ENCODE peak calls at places on chromosome 14, in four cellular contexts. T, M, Z and B are unnamed samples.

GRCh38 chr14:36655963-36656768 is 5.5 kb upstream of the PAX9 start:
- DNase-seq in M (peak), Z (no peak), T (peak), B (no peak)

GRCh38 chr14:32606297-32606696 is 277.2 kb downstream of the AKAP6 start:
- DNase-seq in Z (peak), T (no peak), M (no peak), B (no peak)

GRCh38 chr14:71623939-71624338 is 308.3 kb upstream of the RGS6 start:
- DNase-seq in T (no peak), Z (no peak), M (peak), B (no peak)

GRCh38 chr14:34134484-34134883 is 183.6 kb upstream of the EGLN3 start:
- DNase-seq in M (no peak), Z (no peak), T (no peak), B (no peak)

GRCh38 chr14:21068521-21069387 is 1.4 kb upstream of the ARHGEF40 start:
- DNase-seq in M (peak), Z (no peak), T (peak), B (peak)

GRCh38 chr14:90426663-90427062 is 29.8 kb downstream of the CALM1 start:
- DNase-seq in Z (no peak), T (peak), M (no peak), B (no peak)

GRCh38 chr14:64324461-64325255 is 30.5 kb upstream of the ESR2 start:
- DNase-seq in Z (no peak), M (no peak), T (peak), B (peak)

GRCh38 chr14:94110552-94111181 is at the start of gene IFI27:
- DNase-seq in Z (no peak), T (peak), M (no peak), B (peak)

GRCh38 chr14:77865455-77865854 is 65.5 kb downstream of the ADCK1 start:
- DNase-seq in Z (no peak), M (no peak), T (no peak), B (no peak)

GRCh38 chr14:36519431-36520321 is at the start of gene NKX2-1:
- DNase-seq in M (no peak), T (no peak), Z (no peak), B (no peak)

GRCh38 chr14:95889236-95889979 is 12.8 kb downstream of the TUNAR start:
- DNase-seq in T (no peak), Z (no peak), M (no peak), B (no peak)

GRCh38 chr14:106210650-106211049 is 684.3 kb downstream of the TMEM121 start:
- DNase-seq in T (no peak), M (no peak), Z (no peak), B (no peak)

GRCh38 chr14:80522936-80523335 is 311.6 kb upstream of the DIO2 start:
- DNase-seq in T (peak), M (no peak), Z (no peak), B (no peak)

GRCh38 chr14:101357038-101357437 is 204.3 kb upstream of the DIO3 start:
- DNase-seq in M (no peak), T (no peak), Z (no peak), B (no peak)

GRCh38 chr14:95784137-95784536 is 70.2 kb upstream of the TCL1A start:
- DNase-seq in T (peak), Z (peak), M (peak), B (peak)

GRCh38 chr14:44833376-44833775 is 128.4 kb downstream of the KLHL28 start:
- DNase-seq in T (peak), M (no peak), Z (peak), B (no peak)

GRCh38 chr14:63504628-63505027 is 38.5 kb downstream of the PPP2R5E start:
- DNase-seq in M (no peak), T (peak), Z (peak), B (no peak)

GRCh38 chr14:101033446-101034165 is 130.1 kb upstream of the RTL1 start:
- DNase-seq in Z (no peak), M (no peak), T (no peak), B (no peak)

GRCh38 chr14:88706425-88706824 is 86.3 kb downstream of the EML5 start:
- DNase-seq in Z (peak), T (peak), M (no peak), B (peak)

GRCh38 chr14:61841145-61841544 is 78.9 kb downstream of the SNAPC1 start:
- DNase-seq in M (no peak), T (peak), Z (no peak), B (no peak)

GRCh38 chr14:92493024-92493423 is 20.6 kb upstream of the RIN3 start:
- DNase-seq in M (no peak), Z (no peak), T (no peak), B (no peak)

GRCh38 chr14:41922014-41922413 is 315.3 kb downstream of the LRFN5 start:
- DNase-seq in Z (no peak), T (no peak), M (no peak), B (no peak)

GRCh38 chr14:51080622-51081021 is 14.3 kb downstream of the TRIM9 start:
- DNase-seq in T (no peak), Z (no peak), M (no peak), B (no peak)

GRCh38 chr14:63899953-63900352 is 47.1 kb downstream of the SYNE2 start:
- DNase-seq in T (no peak), Z (no peak), M (no peak), B (no peak)

GRCh38 chr14:90886297-90886830 is 70.1 kb upstream of the TTC7B start:
- DNase-seq in M (no peak), T (no peak), Z (no peak), B (no peak)

GRCh38 chr14:104638927-104639450 is 34.4 kb upstream of the TMEM179 start:
- DNase-seq in Z (no peak), T (no peak), M (no peak), B (no peak)

GRCh38 chr14:77400216-77400615 is 23.0 kb downstream of the SAMD15 start:
- DNase-seq in M (no peak), T (no peak), Z (no peak), B (no peak)

GRCh38 chr14:104369208-104369607 is 210.4 kb upstream of the C14orf180 start:
- DNase-seq in M (no peak), T (no peak), Z (no peak), B (no peak)

GRCh38 chr14:35556548-35556947 is 22.6 kb downstream of the INSM2 start:
- DNase-seq in T (no peak), M (no peak), Z (no peak), B (no peak)

GRCh38 chr14:92783813-92784431 is 10.2 kb upstream of the GOLGA5 start:
- DNase-seq in M (peak), T (peak), Z (peak), B (peak)

DNA sequence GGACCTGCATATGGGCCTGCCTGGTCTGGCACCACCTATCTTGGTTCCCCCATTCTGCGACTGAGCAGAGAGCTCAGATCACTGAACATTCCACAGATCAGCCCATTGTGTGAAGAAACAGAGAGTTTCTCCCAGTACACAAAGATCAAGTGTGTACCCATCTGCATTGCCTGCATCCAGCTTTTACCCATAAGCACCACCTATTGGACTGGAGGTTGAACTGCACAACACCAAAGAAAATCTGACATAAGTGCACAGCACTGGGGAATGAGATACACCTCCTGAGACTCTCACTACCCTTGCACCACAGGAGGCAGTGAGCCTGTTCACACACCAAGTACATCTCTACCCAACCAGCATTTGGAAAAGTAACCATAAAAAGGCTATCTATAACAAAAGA is 362.6 kb upstream of the CLEC14A start:
- DNase-seq in T (no peak), Z (no peak), M (no peak), B (no peak)
- H3K4me3 ChIP-seq in T (no peak), Z (no peak), M (no peak), B (no peak)

DNA sequence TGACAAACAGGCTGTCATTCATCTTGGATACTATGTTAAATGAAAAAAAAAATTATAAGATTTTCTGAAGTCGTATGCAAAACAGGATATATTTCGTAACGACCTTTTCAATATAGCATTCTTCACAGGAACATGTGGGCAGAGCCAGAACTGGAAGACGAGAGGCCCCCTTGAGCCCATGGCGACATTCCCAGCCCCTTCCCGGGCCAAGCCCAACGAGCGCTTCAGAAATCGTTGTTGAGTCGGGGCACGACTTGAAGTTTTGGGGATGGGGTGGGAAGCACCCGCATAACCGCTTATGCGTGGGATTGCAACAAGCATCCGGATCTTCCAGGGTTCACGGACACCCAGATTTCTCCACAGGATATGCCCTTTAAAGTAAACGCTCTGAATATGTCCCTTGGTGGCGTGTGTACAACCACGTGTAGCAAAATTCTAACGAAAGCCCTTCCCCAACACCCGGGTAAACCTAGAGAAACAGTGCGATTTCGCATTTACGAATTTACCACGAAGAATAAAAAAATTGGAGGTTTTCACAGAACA is 735 bp downstream of the C14orf39 start:
- DNase-seq in M (no peak), Z (no peak), T (no peak), B (no peak)
- H2AFZ ChIP-seq in M (no peak), Z (no peak), T (peak), B (peak)

GRCh38 chr14:68249534-68250517 is 430.2 kb downstream of the RAD51B start:
- DNase-seq in Z (peak), T (peak), M (no peak), B (peak)

GRCh38 chr14:68253381-68253780 is 433.8 kb downstream of the RAD51B start:
- DNase-seq in T (no peak), Z (no peak), M (no peak), B (no peak)

GRCh38 chr14:68248481-68249255 is 429.1 kb downstream of the RAD51B start:
- DNase-seq in Z (peak), M (peak), T (peak), B (peak)

GRCh38 chr14:68251766-68252100 is 432.2 kb downstream of the RAD51B start:
- DNase-seq in M (no peak), Z (no peak), T (no peak), B (no peak)

DNA sequence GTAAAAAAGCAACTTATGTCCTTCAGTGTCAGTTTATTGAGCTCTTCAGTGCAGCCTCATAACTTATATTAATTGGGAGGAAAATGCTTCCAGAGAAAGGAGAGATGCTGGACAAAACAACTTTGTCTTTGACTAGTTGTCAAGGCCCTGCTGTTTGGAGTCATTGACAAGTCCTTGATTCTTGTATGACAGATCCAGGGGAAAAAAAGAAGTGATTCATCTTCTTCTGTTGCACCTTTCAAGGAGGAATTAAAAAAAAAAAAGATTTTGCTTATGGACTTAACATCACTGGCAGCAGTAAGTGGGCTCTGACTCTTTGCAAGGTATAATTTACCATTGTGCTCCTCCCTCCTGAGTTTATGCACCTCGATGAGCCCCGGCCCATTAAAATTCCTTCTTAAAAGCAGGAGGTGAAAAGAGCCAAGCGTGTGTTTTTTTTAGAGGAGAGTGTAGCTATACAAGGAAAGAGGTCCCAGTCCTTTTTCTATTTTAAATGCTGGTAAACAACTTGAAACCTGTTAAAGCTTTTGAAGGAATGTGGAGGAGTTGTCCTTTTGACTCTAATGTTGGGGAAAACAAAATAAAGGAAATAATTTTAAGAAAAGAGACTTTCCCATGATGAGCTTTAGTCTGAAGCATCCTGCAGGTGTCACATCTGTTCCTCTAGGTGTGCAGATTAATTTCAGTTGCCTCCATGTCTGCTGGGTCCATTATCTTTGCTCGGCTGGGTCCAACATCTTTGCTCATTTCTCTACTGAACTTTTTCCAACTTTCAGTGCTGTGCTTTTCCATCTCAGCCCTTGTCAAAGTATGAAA is 431.6 kb downstream of the RAD51B start:
- DNase-seq in T (no peak), Z (peak), M (no peak), B (no peak)
- H3K27ac ChIP-seq in T (peak), Z (peak), M (no peak), B (peak)

GRCh38 chr14:70357985-70358384 is 1.5 kb downstream of the COX16 start:
- DNase-seq in M (no peak), Z (no peak), T (no peak), B (no peak)
- H3K4me3 ChIP-seq in M (peak), Z (no peak), T (peak), B (peak)

DNA sequence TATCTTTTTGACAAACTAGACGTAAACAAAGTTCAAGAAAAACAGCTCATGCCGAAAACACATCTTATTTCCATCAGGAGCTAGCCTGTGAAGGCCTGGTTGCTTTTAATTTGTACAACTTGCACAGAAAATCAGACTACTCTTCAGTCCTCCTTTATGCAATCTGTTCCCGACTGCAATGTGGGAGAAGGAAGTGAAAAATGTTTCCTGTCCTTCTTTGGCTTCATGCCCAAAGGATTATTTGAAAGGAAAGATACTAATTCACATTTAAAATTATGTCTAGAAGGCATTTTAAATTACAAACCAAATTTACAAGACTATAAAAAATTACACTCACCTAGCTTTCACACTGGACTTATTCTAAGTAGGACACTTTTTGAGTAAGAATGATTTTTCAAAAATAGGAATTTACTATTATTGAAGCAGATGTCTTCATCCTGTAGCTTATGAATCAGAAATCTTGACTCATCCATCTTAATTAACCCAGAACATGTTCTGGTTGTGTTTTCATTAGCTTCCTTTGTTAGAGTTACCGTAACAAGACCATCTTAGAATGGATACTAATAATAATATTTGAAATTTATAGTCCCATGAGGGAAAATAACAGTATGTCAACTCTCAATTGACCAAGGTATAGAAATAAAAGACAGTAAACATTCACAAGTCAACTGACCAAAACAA is 272.6 kb downstream of the PRKD1 start:
- DNase-seq in M (no peak), Z (peak), T (peak), B (peak)
- H2AFZ ChIP-seq in M (no peak), Z (no peak), T (peak), B (no peak)